ENCODE peak calls at places on chromosome 14, in seven cellular contexts. Z, Q, G, W, X, N and C are unnamed samples.

GRCh38 chr14:88245321-88245720 is 77.7 kb downstream of the KCNK10 start:
- DNase-seq in Q (no peak), W (peak), Z (no peak), X (no peak), G (no peak), N (no peak), C (no peak)

GRCh38 chr14:21840765-21841164 is 167.1 kb upstream of the OR4E1 start:
- DNase-seq in G (no peak), Z (no peak), X (no peak), N (no peak), Q (peak), W (no peak), C (no peak)

GRCh38 chr14:61503167-61503801 is 181.9 kb downstream of the PRKCH start:
- DNase-seq in Z (peak), N (no peak), W (no peak), X (no peak), Q (no peak), G (no peak), C (no peak)

GRCh38 chr14:75542585-75543091 is 20.4 kb downstream of the BATF start:
- DNase-seq in Z (no peak), N (no peak), Q (no peak), W (no peak), G (no peak), X (peak), C (peak)

GRCh38 chr14:65985976-65986375 is 500.2 kb upstream of the CCDC196 start:
- DNase-seq in G (no peak), N (no peak), Q (no peak), X (no peak), W (no peak), Z (no peak), C (no peak)

GRCh38 chr14:59707778-59708635 is 131.4 kb upstream of the CCDC175 start:
- DNase-seq in X (no peak), N (no peak), Q (no peak), Z (no peak), G (no peak), W (peak), C (peak)

GRCh38 chr14:45103806-45104205 is 19.9 kb downstream of the PRPF39 start:
- DNase-seq in G (no peak), Z (no peak), Q (no peak), W (no peak), X (no peak), N (no peak), C (no peak)

GRCh38 chr14:76829016-76829365 is 2.8 kb downstream of the LRRC74A start:
- DNase-seq in X (no peak), W (no peak), G (no peak), N (no peak), Q (no peak), Z (no peak), C (no peak)

GRCh38 chr14:70391493-70392391 is 25.1 kb downstream of the SYNJ2BP start:
- DNase-seq in Q (no peak), N (no peak), X (no peak), Z (no peak), W (no peak), G (no peak), C (no peak)

GRCh38 chr14:22871962-22872832 is 657 bp downstream of the LRP10 start:
- DNase-seq in N (no peak), W (peak), G (peak), X (peak), Z (no peak), Q (peak), C (peak)

GRCh38 chr14:99663716-99664635 is 19.0 kb downstream of the HHIPL1 start:
- DNase-seq in G (no peak), W (no peak), Q (no peak), N (peak), Z (no peak), X (no peak), C (no peak)
- TF ChIP-seq JUND in G (no peak), W (no peak), Q (no peak), N (peak), Z (no peak), X (no peak), C (no peak)

GRCh38 chr14:33230016-33230415 is 291.3 kb downstream of the NPAS3 start:
- DNase-seq in W (no peak), X (no peak), Q (no peak), N (no peak), G (no peak), Z (no peak), C (no peak)

DNA sequence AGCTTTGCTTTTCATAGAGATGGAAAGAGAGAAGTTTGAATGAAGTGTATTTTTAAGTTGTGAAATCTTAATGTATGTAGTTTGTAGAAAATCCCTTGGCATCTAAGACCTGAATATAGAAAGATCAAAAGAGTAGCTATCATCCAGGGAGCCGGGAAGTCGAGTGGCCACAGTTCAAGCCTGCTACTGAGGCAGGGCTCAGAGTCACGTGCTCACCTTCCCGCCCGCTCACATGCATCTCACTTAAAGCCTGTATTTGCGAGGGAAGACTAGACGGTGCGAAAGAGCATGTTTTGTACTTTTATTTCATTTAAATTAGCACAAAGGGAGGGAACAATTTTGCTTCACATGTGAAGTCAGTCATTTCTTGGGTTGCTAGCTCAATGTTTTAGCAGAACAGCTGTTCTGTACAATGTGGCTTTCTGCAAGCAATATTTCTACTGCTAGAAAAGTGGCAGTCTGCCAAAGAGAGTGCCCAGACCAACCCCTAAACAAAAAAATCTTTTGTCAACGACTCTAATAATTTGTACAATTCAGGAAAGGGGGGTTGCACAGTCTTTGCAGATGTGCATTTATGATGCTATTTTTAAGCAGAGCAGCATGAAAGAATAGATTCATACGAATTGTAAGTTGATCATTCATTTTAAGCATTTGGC is 290.7 kb downstream of the NPAS3 start:
- DNase-seq in Q (no peak), G (no peak), Z (no peak), N (no peak), W (peak), X (no peak), C (no peak)
- TF ChIP-seq JUND in Q (no peak), G (no peak), Z (no peak), N (no peak), W (no peak), X (no peak), C (no peak)

GRCh38 chr14:104439625-104440024 is 139.9 kb upstream of the C14orf180 start:
- DNase-seq in Q (no peak), X (no peak), W (no peak), G (no peak), Z (no peak), N (no peak), C (no peak)

GRCh38 chr14:104441275-104442106 is 138.1 kb upstream of the C14orf180 start:
- DNase-seq in W (peak), N (no peak), Z (no peak), G (no peak), X (no peak), Q (no peak), C (no peak)

GRCh38 chr14:104438166-104438887 is 141.2 kb upstream of the C14orf180 start:
- DNase-seq in G (no peak), N (no peak), X (no peak), Q (no peak), W (peak), Z (no peak), C (no peak)

GRCh38 chr14:104442107-104442551 is 137.4 kb upstream of the C14orf180 start:
- DNase-seq in N (no peak), Z (no peak), G (no peak), Q (no peak), X (no peak), W (peak), C (no peak)

DNA sequence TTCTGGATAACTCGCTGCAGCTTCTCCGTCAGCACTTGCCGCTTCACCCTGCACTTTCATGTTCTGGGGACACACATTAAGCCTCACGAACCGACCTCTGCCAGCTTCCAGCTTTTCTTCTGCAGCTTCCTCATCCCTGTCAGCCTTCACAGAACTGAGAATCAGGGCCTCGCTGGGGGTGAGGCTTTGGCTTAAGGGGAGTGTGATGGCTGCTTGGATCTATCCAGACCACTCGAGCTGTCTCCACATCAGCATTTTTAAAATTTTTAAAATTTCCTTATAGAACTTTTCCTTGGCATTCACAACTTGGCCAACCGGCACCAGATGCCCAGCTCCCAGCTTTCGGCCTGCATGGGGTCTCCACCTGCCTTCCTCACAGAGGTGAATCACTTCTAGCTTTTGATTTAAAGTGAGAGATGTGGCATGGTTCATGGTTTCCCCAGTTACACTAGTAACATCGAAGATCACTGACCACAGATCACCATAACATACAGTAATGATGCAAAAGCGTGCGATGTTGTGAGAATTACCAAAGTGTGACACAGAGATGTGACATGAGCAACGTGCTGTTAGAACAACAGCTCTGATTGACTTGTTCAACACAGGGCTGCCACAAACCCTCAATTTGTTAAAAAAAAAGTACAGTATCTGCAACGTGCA is 139.1 kb upstream of the C14orf180 start:
- DNase-seq in W (no peak), N (no peak), X (no peak), Q (no peak), Z (no peak), G (no peak), C (no peak)
- TF ChIP-seq JUND in W (no peak), N (no peak), X (no peak), Q (no peak), Z (no peak), G (no peak), C (no peak)

GRCh38 chr14:104527857-104528459 is 51.6 kb upstream of the C14orf180 start:
- DNase-seq in N (no peak), Q (no peak), W (no peak), G (no peak), Z (no peak), X (no peak), C (no peak)
- TF ChIP-seq JUND in N (no peak), Q (no peak), W (no peak), G (no peak), Z (no peak), X (no peak), C (no peak)

GRCh38 chr14:89842852-89843251 is 111.7 kb downstream of the EFCAB11 start:
- DNase-seq in Z (no peak), W (no peak), X (no peak), Q (no peak), N (no peak), G (peak), C (no peak)

GRCh38 chr14:89841855-89842254 is 112.7 kb downstream of the EFCAB11 start:
- DNase-seq in W (no peak), Q (no peak), X (no peak), N (no peak), Z (no peak), G (no peak), C (no peak)

GRCh38 chr14:89833120-89833521 is 121.4 kb downstream of the EFCAB11 start:
- DNase-seq in Z (no peak), W (no peak), G (no peak), N (no peak), X (no peak), Q (no peak), C (no peak)

GRCh38 chr14:89836830-89837469 is 117.6 kb downstream of the EFCAB11 start:
- DNase-seq in G (no peak), Q (no peak), N (no peak), Z (no peak), X (no peak), W (no peak), C (no peak)
- TF ChIP-seq JUND in G (no peak), Q (no peak), N (no peak), Z (no peak), X (no peak), W (no peak), C (no peak)